ENCODE peak calls at places on chromosomes 11 and 22, in nine cellular contexts. U is naive thymus-derived CD8-positive, alpha-beta T cell; T is substantia nigra; Z is activated B cell treated with CpG ODN at 0.5 μM for 24 hours; N is posterior cingulate gyrus; G is NCI-H748 treated with DMSO at 0.1 percent for 48 hours; H is LHCN-M2; M is T-cell; V is vagina. Y is an unnamed sample.

GRCh38 chr22:23452231-23453010 is 127.7 kb downstream of the IGLL1 start:
- DNase-seq in U (no peak), T (no peak), Z (no peak), N (no peak), G (no peak), H (no peak), M (no peak), V (no peak), Y (peak; percentile 52)

GRCh38 chr22:37018815-37019308 is 385 bp downstream of the TST start:
- DNase-seq in U (no peak), T (no peak), Z (no peak), N (no peak), G (no peak), H (peak; percentile 29), M (no peak), V (no peak), Y (peak; percentile 91)

GRCh38 chr11:62539238-62539925 is 7.2 kb downstream of the AHNAK start:
- DNase-seq in U (no peak), T (peak; percentile 56), Z (no peak), N (no peak), G (no peak), H (peak; percentile 92), M (no peak), V (peak; percentile 93), Y (peak; percentile 56)

GRCh38 chr11:118928870-118929495 is 3.3 kb upstream of the BCL9L start:
- DNase-seq in U (no peak), T (peak; percentile 79), Z (no peak), N (peak; percentile 59), G (no peak), H (no peak), M (no peak), V (peak; percentile 92), Y (peak; percentile 46)

GRCh38 chr11:70251583-70252285 is 18.8 kb upstream of the PPFIA1 start:
- DNase-seq in U (no peak), T (peak; percentile 54), Z (no peak), N (peak; percentile 67), G (no peak), H (no peak), M (no peak), V (no peak), Y (no peak)

GRCh38 chr11:41225856-41226255 is 233.6 kb downstream of the LRRC4C start:
- DNase-seq in U (no peak), T (no peak), Z (no peak), N (no peak), G (no peak), H (no peak), M (no peak), V (no peak), Y (no peak)

GRCh38 chr11:44304091-44305084 is 5.6 kb downstream of the ALX4 start:
- DNase-seq in U (no peak), T (no peak), Z (no peak), N (no peak), G (no peak), H (no peak), M (no peak), V (no peak), Y (peak; percentile 84)

GRCh38 chr11:106076421-106076922 is 675 bp downstream of the KBTBD3 start:
- DNase-seq in U (peak; percentile 2), T (no peak), Z (no peak), N (no peak), G (peak; percentile 27), H (peak; percentile 1), M (no peak), V (no peak), Y (no peak)

GRCh38 chr22:28801845-28802594 is 1.7 kb upstream of the XBP1 start:
- DNase-seq in U (no peak), T (no peak), Z (no peak), N (no peak), G (no peak), H (no peak), M (no peak), V (no peak), Y (no peak)

GRCh38 chr11:117345039-117345438 is 17.4 kb downstream of the CEP164 start:
- DNase-seq in U (no peak), T (no peak), Z (no peak), N (no peak), G (no peak), H (peak; percentile 25), M (no peak), V (no peak), Y (no peak)

GRCh38 chr11:68827733-68828132 is 14.0 kb downstream of the CPT1A start:
- DNase-seq in U (no peak), T (no peak), Z (no peak), N (no peak), G (no peak), H (no peak), M (no peak), V (no peak), Y (no peak)

GRCh38 chr11:68282141-68282860 is 10.5 kb upstream of the C11orf24 start:
- DNase-seq in U (peak; percentile 21), T (no peak), Z (no peak), N (no peak), G (no peak), H (peak; percentile 8), M (peak; percentile 31), V (no peak), Y (no peak)

GRCh38 chr11:79626135-79626748 is 185.4 kb upstream of the TENM4 start:
- DNase-seq in U (no peak), T (no peak), Z (no peak), N (no peak), G (no peak), H (no peak), M (no peak), V (no peak), Y (no peak)

GRCh38 chr11:65417702-65418430 is 4.7 kb upstream of the NEAT1 start:
- DNase-seq in U (peak; percentile 57), T (no peak), Z (peak; percentile 55), N (no peak), G (no peak), H (peak; percentile 31), M (peak; percentile 44), V (no peak), Y (peak; percentile 81)

GRCh38 chr11:61922539-61922938 is 5.2 kb upstream of the RAB3IL1 start:
- DNase-seq in U (no peak), T (no peak), Z (peak; percentile 12), N (no peak), G (no peak), H (no peak), M (no peak), V (peak; percentile 95), Y (peak; percentile 79)

GRCh38 chr22:38239101-38239761 is 33.6 kb downstream of the TMEM184B start:
- DNase-seq in U (no peak), T (peak; percentile 59), Z (no peak), N (no peak), G (no peak), H (peak; percentile 97), M (no peak), V (no peak), Y (peak; percentile 28)

GRCh38 chr11:72641522-72641899 is 32.7 kb downstream of the PDE2A start:
- DNase-seq in U (no peak), T (no peak), Z (no peak), N (no peak), G (no peak), H (no peak), M (no peak), V (no peak), Y (no peak)

GRCh38 chr11:70353900-70354568 is 44.3 kb upstream of the CTTN start:
- DNase-seq in U (no peak), T (no peak), Z (no peak), N (no peak), G (no peak), H (no peak), M (no peak), V (no peak), Y (no peak)

GRCh38 chr22:49724030-49724892 is 103.4 kb downstream of the BRD1 start:
- DNase-seq in U (peak; percentile 28), T (no peak), Z (no peak), N (no peak), G (peak; percentile 14), H (no peak), M (peak; percentile 37), V (peak; percentile 60), Y (peak; percentile 81)

GRCh38 chr11:17653606-17654005 is 65.8 kb upstream of the MYOD1 start:
- DNase-seq in U (no peak), T (no peak), Z (no peak), N (no peak), G (no peak), H (peak; percentile 99), M (no peak), V (no peak), Y (peak; percentile 53)

GRCh38 chr11:66559141-66559861 is 9.1 kb downstream of the CTSF start:
- DNase-seq in U (peak; percentile 28), T (no peak), Z (no peak), N (no peak), G (no peak), H (no peak), M (peak; percentile 38), V (peak; percentile 64), Y (peak; percentile 91)

GRCh38 chr11:16806791-16807190 is 68.3 kb downstream of the C11orf58 start:
- DNase-seq in U (no peak), T (peak; percentile 23), Z (no peak), N (no peak), G (no peak), H (peak; percentile 12), M (no peak), V (no peak), Y (no peak)

GRCh38 chr22:37330200-37331033 is 48.1 kb downstream of the CYTH4 start:
- DNase-seq in U (no peak), T (peak; percentile 43), Z (no peak), N (peak; percentile 75), G (peak; percentile 13), H (peak; percentile 68), M (peak; percentile 12), V (no peak), Y (peak; percentile 89)

Y was measured in upper lobe of left lung.